ENCODE peak calls at places on chromosome 22, in nine cellular contexts. N, B, X, E, Z, U, P, G and A are unnamed samples.

GRCh38 chr22:47030143-47030641 is 267.7 kb downstream of the TBC1D22A start:
- DNase-seq in B (no peak), N (no peak), P (peak), E (no peak), X (no peak), Z (no peak), G (no peak), U (no peak), A (no peak)

GRCh38 chr22:46078241-46079092 is 71.9 kb upstream of the PPARA start:
- DNase-seq in P (peak), G (peak), Z (peak), X (no peak), E (peak), B (no peak), N (peak), U (peak), A (peak)

GRCh38 chr22:31284241-31284745 is 8.0 kb downstream of the PIK3IP1 start:
- DNase-seq in B (no peak), U (peak), X (no peak), E (no peak), N (no peak), P (no peak), Z (no peak), G (no peak), A (no peak)

GRCh38 chr22:36052505-36052941 is 23.9 kb upstream of the RBFOX2 start:
- DNase-seq in P (peak), N (no peak), G (no peak), U (no peak), B (no peak), X (peak), E (no peak), Z (peak), A (no peak)

GRCh38 chr22:42769574-42770447 is 49.1 kb upstream of the A4GALT start:
- DNase-seq in B (peak), P (peak), N (no peak), E (no peak), Z (no peak), X (no peak), U (no peak), G (peak), A (peak)

GRCh38 chr22:39241632-39242388 is 3.0 kb downstream of the PDGFB start:
- DNase-seq in Z (no peak), X (peak), N (no peak), B (no peak), E (no peak), G (no peak), U (no peak), P (no peak), A (no peak)

GRCh38 chr22:46741974-46742519 is 4.0 kb upstream of the CERK start:
- DNase-seq in G (no peak), B (no peak), P (no peak), U (no peak), N (no peak), E (no peak), X (no peak), Z (no peak), A (no peak)

GRCh38 chr22:42716649-42717127 is 4.0 kb downstream of the A4GALT start:
- DNase-seq in G (no peak), E (no peak), Z (no peak), X (no peak), P (no peak), U (no peak), B (no peak), N (no peak), A (no peak)

GRCh38 chr22:46609175-46609690 is 11.0 kb upstream of the GRAMD4 start:
- DNase-seq in B (peak), N (no peak), X (no peak), Z (no peak), E (no peak), P (no peak), G (no peak), U (no peak), A (no peak)

GRCh38 chr22:43861529-43861928 is 784 bp downstream of the SULT4A1 start:
- DNase-seq in G (no peak), N (no peak), B (no peak), U (peak), E (peak), Z (no peak), P (peak), X (no peak), A (no peak)

GRCh38 chr22:25091449-25091848 is 108.2 kb upstream of the CRYBB3 start:
- DNase-seq in B (no peak), U (no peak), G (no peak), P (no peak), Z (no peak), X (no peak), E (no peak), N (no peak), A (no peak)

GRCh38 chr22:30824096-30824495 is 129.4 kb downstream of the OSBP2 start:
- DNase-seq in B (no peak), Z (no peak), X (no peak), G (peak), N (no peak), E (no peak), P (no peak), U (peak), A (no peak)

GRCh38 chr22:48943567-48944432 is 883.9 kb downstream of the BRD1 start:
- DNase-seq in P (no peak), B (peak), N (no peak), E (peak), G (peak), Z (no peak), U (peak), X (peak), A (no peak)

GRCh38 chr22:50308597-50308935 is 1.1 kb upstream of the PLXNB2 start:
- DNase-seq in P (peak), U (peak), N (no peak), X (no peak), E (peak), G (peak), Z (no peak), B (peak), A (no peak)

GRCh38 chr22:29782061-29782845 is 15.1 kb downstream of the UQCR10 start:
- DNase-seq in P (no peak), G (peak), U (no peak), N (no peak), E (peak), B (peak), Z (peak), X (no peak), A (no peak)

GRCh38 chr22:44312766-44313165 is at the start of gene SHISAL1:
- DNase-seq in Z (peak), X (no peak), B (no peak), P (peak), G (no peak), E (no peak), U (no peak), N (no peak), A (no peak)

GRCh38 chr22:26573026-26573662 is 16.8 kb downstream of the TPST2 start:
- DNase-seq in B (peak), Z (no peak), N (no peak), G (peak), P (no peak), X (peak), E (no peak), U (no peak), A (no peak)

GRCh38 chr22:25388866-25389540 is 169.6 kb downstream of the CRYBB2 start:
- DNase-seq in N (no peak), U (no peak), X (peak), Z (no peak), E (no peak), B (no peak), P (no peak), G (no peak), A (no peak)

GRCh38 chr22:43862074-43862881 is at the start of gene SULT4A1:
- DNase-seq in P (peak), N (peak), X (no peak), U (peak), Z (no peak), B (no peak), E (peak), G (no peak), A (no peak)

GRCh38 chr22:39236321-39237275 is 8.2 kb downstream of the PDGFB start:
- DNase-seq in E (no peak), P (no peak), U (no peak), G (no peak), Z (no peak), X (peak), B (peak), N (no peak), A (no peak)

GRCh38 chr22:35446365-35446764 is 46.4 kb downstream of the MCM5 start:
- DNase-seq in G (no peak), B (no peak), X (no peak), N (no peak), P (peak), Z (peak), E (no peak), U (no peak), A (no peak)

GRCh38 chr22:47288640-47289039 is 526.2 kb downstream of the TBC1D22A start:
- DNase-seq in N (no peak), E (no peak), X (no peak), Z (no peak), U (peak), P (no peak), B (no peak), G (peak), A (no peak)

GRCh38 chr22:44667829-44668189 is 34.2 kb upstream of the PRR5 start:
- DNase-seq in X (peak), P (no peak), Z (no peak), U (no peak), B (peak), G (no peak), N (no peak), E (no peak), A (no peak)

GRCh38 chr22:25110846-25111578 is 88.6 kb upstream of the CRYBB3 start:
- DNase-seq in Z (peak), B (peak), N (peak), E (no peak), P (peak), U (peak), X (peak), G (peak), A (peak)

GRCh38 chr22:42108848-42109247 is 18.3 kb upstream of the NDUFA6 start:
- DNase-seq in N (peak), X (no peak), G (no peak), E (no peak), Z (no peak), B (no peak), P (no peak), U (peak), A (no peak)

GRCh38 chr22:20741634-20742581 is 32.0 kb upstream of the SERPIND1 start:
- DNase-seq in Z (peak), G (no peak), X (peak), P (peak), B (peak), N (peak), U (no peak), E (no peak), A (no peak)
- TF ChIP-seq CTCF in Z (peak), G (peak), X (peak), P (peak), B (peak), N (peak), U (no peak), E (peak), A (peak)

DNA sequence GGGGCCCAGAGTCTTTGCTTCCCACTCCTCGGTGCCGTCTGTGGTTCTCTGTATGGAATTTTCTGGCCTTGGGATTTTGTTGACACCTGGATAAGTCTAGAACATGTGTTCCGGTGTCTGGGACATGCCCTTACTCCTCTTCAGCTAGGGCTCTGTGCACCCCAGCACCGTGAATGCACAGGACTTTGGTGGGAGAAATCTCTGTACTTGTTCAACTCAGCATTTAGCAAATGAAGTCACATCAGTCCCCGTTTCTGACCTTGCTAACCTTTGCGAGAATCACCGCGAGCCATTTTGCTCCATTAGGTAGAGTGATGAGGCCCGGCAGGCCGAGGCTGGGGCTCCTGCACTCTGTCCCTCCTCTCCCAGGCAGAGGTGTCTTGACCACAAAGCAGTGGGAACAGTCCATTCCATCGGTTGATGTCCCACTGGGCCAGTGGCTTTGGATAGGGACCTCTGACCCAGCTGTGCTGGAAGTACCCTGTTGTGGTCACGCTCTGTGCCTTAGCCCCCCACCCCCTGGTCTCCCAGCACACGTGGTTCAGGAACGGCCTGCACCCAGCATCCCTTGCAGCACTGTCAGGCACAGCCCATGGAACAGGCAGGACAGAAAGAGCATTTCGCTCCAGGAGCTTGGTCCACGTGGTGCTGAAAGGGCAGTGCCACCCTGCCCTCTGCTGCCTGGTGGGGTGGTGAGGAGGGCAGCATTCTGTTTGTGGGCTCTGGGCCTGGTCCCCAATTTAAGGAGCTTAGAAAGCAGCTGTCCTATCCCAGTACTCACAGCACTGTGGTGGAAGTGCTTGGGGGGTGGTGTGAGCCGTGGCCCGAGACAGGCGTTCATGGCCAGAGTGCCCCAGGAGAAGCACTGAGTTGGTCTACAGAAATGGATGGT is 73.4 kb downstream of the MED15 start:
- DNase-seq in B (no peak), U (no peak), X (no peak), N (no peak), P (no peak), E (no peak), Z (no peak), G (no peak), A (no peak)
- TF ChIP-seq CTCF in B (no peak), U (no peak), X (no peak), N (no peak), P (no peak), E (no peak), Z (no peak), G (no peak), A (no peak)

GRCh38 chr22:23401910-23402274 is 178.2 kb downstream of the IGLL1 start:
- DNase-seq in G (peak), U (no peak), N (no peak), B (peak), P (no peak), Z (no peak), X (no peak), E (no peak), A (no peak)

GRCh38 chr22:23403720-23404688 is 176.1 kb downstream of the IGLL1 start:
- DNase-seq in E (peak), P (no peak), X (no peak), N (no peak), Z (no peak), B (no peak), G (no peak), U (peak), A (no peak)

GRCh38 chr22:23401111-23401909 is 178.8 kb downstream of the IGLL1 start:
- DNase-seq in Z (peak), P (peak), B (no peak), N (no peak), G (peak), E (peak), X (no peak), U (no peak), A (peak)

GRCh38 chr22:23403152-23403719 is 176.9 kb downstream of the IGLL1 start:
- DNase-seq in P (no peak), B (no peak), U (no peak), X (no peak), G (peak), Z (no peak), N (no peak), E (peak), A (no peak)

GRCh38 chr22:23402275-23403151 is 177.6 kb downstream of the IGLL1 start:
- DNase-seq in G (peak), X (peak), B (peak), E (peak), N (peak), Z (peak), U (no peak), P (peak), A (no peak)
- TF ChIP-seq CTCF in G (peak), X (peak), B (peak), E (peak), N (peak), Z (peak), U (no peak), P (no peak), A (peak)

GRCh38 chr22:37235897-37236607 is 8.0 kb downstream of the RAC2 start:
- DNase-seq in U (no peak), N (no peak), E (no peak), P (no peak), X (peak), B (no peak), Z (no peak), G (no peak), A (no peak)
- TF ChIP-seq CTCF in U (no peak), N (no peak), E (no peak), P (no peak), X (no peak), B (no peak), Z (no peak), G (no peak), A (no peak)

DNA sequence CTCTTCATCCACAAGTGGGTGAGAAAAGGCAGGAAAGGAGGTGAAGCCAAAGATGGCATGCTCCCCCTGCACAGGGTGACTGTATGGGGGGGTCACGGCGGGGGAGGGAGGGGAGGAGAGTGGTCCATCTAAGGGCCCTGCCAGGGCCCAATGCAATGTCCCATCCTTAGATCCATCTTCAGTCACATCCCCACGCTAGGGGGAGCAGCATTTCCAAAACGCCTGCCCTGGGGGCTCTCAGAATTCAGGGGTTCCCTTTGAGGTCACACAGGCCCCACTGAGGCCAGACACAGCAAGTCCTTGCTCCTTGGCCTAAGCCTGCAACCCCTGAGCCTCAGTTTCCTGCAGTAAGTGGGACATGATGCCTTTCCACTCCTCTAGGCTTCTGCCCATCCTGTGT is 52.4 kb downstream of the RTN4R start:
- DNase-seq in B (no peak), X (no peak), G (no peak), P (no peak), Z (no peak), N (no peak), U (no peak), E (no peak), A (no peak)
- TF ChIP-seq CTCF in B (no peak), X (no peak), G (no peak), P (no peak), Z (peak), N (peak), U (no peak), E (no peak), A (no peak)

GRCh38 chr22:32674925-32675825 is 126.3 kb upstream of the TIMP3 start:
- DNase-seq in B (no peak), U (no peak), Z (no peak), G (no peak), P (peak), X (no peak), E (no peak), N (no peak), A (no peak)
- TF ChIP-seq CTCF in B (no peak), U (no peak), Z (no peak), G (no peak), P (peak), X (no peak), E (no peak), N (no peak), A (peak)